ENCODE peak calls at places on chromosome 6, in four cellular contexts. One of them, this sample, is unnamed.

GRCh38 chr6:71388068-71388744 is 99.6 kb downstream of the OGFRL1 start:
- DNase-seq in heart right ventricle: no peak
- DNase-seq in AG09319: no peak
- DNase-seq in SK-N-SH: no peak
- DNase-seq in this sample: no peak

GRCh38 chr6:43770417-43771209 is 602 bp downstream of the VEGFA start:
- DNase-seq in heart right ventricle: peak
- DNase-seq in AG09319: peak
- DNase-seq in SK-N-SH: peak
- DNase-seq in this sample: peak

GRCh38 chr6:3228046-3228671 is 706 bp upstream of the TUBB2B start:
- DNase-seq in heart right ventricle: no peak
- DNase-seq in AG09319: no peak
- DNase-seq in SK-N-SH: peak
- DNase-seq in this sample: no peak

GRCh38 chr6:39927159-39927558 is 7.1 kb downstream of the MOCS1 start:
- DNase-seq in heart right ventricle: no peak
- DNase-seq in AG09319: no peak
- DNase-seq in SK-N-SH: no peak
- DNase-seq in this sample: no peak

GRCh38 chr6:109446072-109446471 is 5.5 kb downstream of the SMPD2 start:
- DNase-seq in heart right ventricle: no peak
- DNase-seq in AG09319: no peak
- DNase-seq in SK-N-SH: no peak
- DNase-seq in this sample: no peak

GRCh38 chr6:105642708-105643107 is 239.8 kb upstream of the PREP start:
- DNase-seq in heart right ventricle: no peak
- DNase-seq in AG09319: no peak
- DNase-seq in SK-N-SH: no peak
- DNase-seq in this sample: no peak

GRCh38 chr6:10425973-10426780 is 11.3 kb upstream of the TFAP2A start:
- DNase-seq in heart right ventricle: no peak
- DNase-seq in AG09319: no peak
- DNase-seq in SK-N-SH: peak
- DNase-seq in this sample: no peak

GRCh38 chr6:24927985-24928735 is 7.6 kb downstream of the RIPOR2 start:
- DNase-seq in heart right ventricle: no peak
- DNase-seq in AG09319: no peak
- DNase-seq in SK-N-SH: no peak
- DNase-seq in this sample: no peak

GRCh38 chr6:168225471-168225901 is 94.1 kb downstream of the DACT2 start:
- DNase-seq in heart right ventricle: no peak
- DNase-seq in AG09319: no peak
- DNase-seq in SK-N-SH: no peak
- DNase-seq in this sample: no peak

GRCh38 chr6:46208303-46208702 is 37.5 kb upstream of the ENPP5 start:
- DNase-seq in heart right ventricle: no peak
- DNase-seq in AG09319: no peak
- DNase-seq in SK-N-SH: no peak
- DNase-seq in this sample: no peak

GRCh38 chr6:140921366-140922226 is 1211.1 kb upstream of the GJE1 start:
- DNase-seq in heart right ventricle: no peak
- DNase-seq in AG09319: peak
- DNase-seq in SK-N-SH: peak
- DNase-seq in this sample: no peak

GRCh38 chr6:41727705-41728072 is 7.7 kb downstream of the TFEB start:
- DNase-seq in heart right ventricle: no peak
- DNase-seq in AG09319: no peak
- DNase-seq in SK-N-SH: no peak
- DNase-seq in this sample: no peak

GRCh38 chr6:32116674-32117073 is 7.5 kb upstream of the TNXB start:
- DNase-seq in heart right ventricle: no peak
- DNase-seq in AG09319: no peak
- DNase-seq in SK-N-SH: peak
- DNase-seq in this sample: no peak
- TF ChIP-seq CTCF in heart right ventricle: peak
- TF ChIP-seq CTCF in AG09319: peak
- TF ChIP-seq CTCF in SK-N-SH: peak
- TF ChIP-seq CTCF in this sample: peak

DNA sequence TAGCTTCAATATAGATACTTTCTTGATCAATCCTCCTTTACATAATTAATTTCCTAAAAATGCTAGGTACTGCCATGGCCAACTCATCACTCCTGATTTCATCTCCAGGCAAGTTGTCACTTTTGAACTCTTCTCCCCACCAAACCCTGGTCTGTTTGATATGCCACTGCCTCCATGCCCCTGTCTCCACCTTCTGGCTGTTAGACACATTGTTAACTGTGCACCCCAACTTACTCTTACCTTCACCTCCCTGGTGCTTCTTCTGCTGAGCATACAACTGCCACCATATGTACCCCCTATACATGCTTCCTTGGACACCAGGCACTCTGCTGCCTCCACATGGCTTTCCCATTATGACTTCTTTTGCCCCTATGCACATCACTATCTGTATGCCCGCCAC is 21.8 kb upstream of the AIG1 start:
- DNase-seq in heart right ventricle: no peak
- DNase-seq in AG09319: no peak
- DNase-seq in SK-N-SH: no peak
- DNase-seq in this sample: no peak
- TF ChIP-seq CTCF in heart right ventricle: no peak
- TF ChIP-seq CTCF in AG09319: no peak
- TF ChIP-seq CTCF in SK-N-SH: no peak
- TF ChIP-seq CTCF in this sample: no peak

GRCh38 chr6:138285800-138286199 is 67.5 kb upstream of the PBOV1 start:
- DNase-seq in heart right ventricle: no peak
- DNase-seq in AG09319: no peak
- DNase-seq in SK-N-SH: no peak
- DNase-seq in this sample: no peak
- TF ChIP-seq CTCF in heart right ventricle: peak
- TF ChIP-seq CTCF in AG09319: no peak
- TF ChIP-seq CTCF in SK-N-SH: no peak
- TF ChIP-seq CTCF in this sample: no peak

DNA sequence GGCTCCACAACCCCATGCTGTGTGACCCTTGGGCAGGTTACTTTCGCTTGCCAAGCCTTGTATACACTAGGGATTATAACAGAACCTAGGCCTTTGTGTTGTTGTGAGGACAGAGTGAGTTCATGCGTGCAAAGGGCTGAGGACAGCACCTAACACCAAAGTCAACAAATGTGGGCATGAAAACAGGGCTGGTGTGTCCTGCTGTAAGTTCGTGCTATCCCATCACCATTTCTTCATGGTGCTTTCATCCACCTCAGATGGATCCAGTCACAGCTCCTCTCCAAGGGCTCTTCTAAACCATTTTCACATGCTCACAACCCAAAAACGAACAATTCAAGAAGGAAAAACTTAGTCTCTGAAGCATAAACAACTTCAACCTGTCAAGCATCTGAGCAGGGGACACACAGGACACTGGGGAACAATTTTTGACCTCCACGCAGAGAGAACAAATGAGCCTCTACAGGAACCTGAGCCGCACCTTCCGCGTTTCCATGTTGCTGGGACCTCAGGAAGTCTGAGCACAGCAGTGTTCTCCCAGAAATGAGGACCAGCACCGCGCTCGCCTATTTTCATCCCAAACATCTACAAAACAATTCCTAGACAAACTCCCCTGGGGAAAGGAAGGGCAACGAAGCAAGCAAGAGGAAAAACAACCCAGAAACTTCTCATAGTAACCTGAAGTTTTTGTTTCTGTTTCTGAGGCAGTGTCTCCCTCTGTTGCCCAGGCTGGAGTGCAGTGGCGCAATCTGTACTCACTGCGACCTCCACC is 3.1 kb downstream of the LRP11 start:
- DNase-seq in heart right ventricle: no peak
- DNase-seq in AG09319: no peak
- DNase-seq in SK-N-SH: no peak
- DNase-seq in this sample: no peak
- TF ChIP-seq CTCF in heart right ventricle: no peak
- TF ChIP-seq CTCF in AG09319: peak
- TF ChIP-seq CTCF in SK-N-SH: no peak
- TF ChIP-seq CTCF in this sample: no peak

GRCh38 chr6:145895802-145896201 is 68.4 kb downstream of the SHPRH start:
- DNase-seq in heart right ventricle: no peak
- DNase-seq in AG09319: no peak
- DNase-seq in SK-N-SH: no peak
- DNase-seq in this sample: no peak
- TF ChIP-seq CTCF in heart right ventricle: no peak
- TF ChIP-seq CTCF in AG09319: peak
- TF ChIP-seq CTCF in SK-N-SH: peak
- TF ChIP-seq CTCF in this sample: peak

This sample was measured in CD14-positive monocyte.